ENCODE peak calls at places on chromosomes 7 and 10, in eight cellular contexts. One of them, this sample, is unnamed. For H3K36me3, the result is how much of the 10 kb centered on the place peaks cover.

GRCh38 chr7:44288811-44289340 is 36.5 kb downstream of the CAMK2B start:
- DNase-seq in aorta: peak
- DNase-seq in kidney epithelial cell: no peak
- DNase-seq in OCI-LY7: no peak
- DNase-seq in left ventricle myocardium inferior: peak
- DNase-seq in hepatocyte: no peak
- DNase-seq in PC-3: no peak
- DNase-seq in ovary: peak
- DNase-seq in this sample: peak

GRCh38 chr7:132004528-132004927 is 448.1 kb upstream of the PODXL start:
- DNase-seq in kidney epithelial cell: no peak
- DNase-seq in PC-3: no peak
- DNase-seq in OCI-LY7: no peak
- DNase-seq in hepatocyte: peak
- DNase-seq in aorta: no peak
- DNase-seq in left ventricle myocardium inferior: peak
- DNase-seq in ovary: no peak
- DNase-seq in this sample: no peak

GRCh38 chr7:29892231-29892630 is 85.9 kb downstream of the WIPF3 start:
- DNase-seq in ovary: no peak
- DNase-seq in PC-3: no peak
- DNase-seq in kidney epithelial cell: no peak
- DNase-seq in left ventricle myocardium inferior: no peak
- DNase-seq in aorta: no peak
- DNase-seq in OCI-LY7: no peak
- DNase-seq in hepatocyte: no peak
- DNase-seq in this sample: no peak

GRCh38 chr7:157309990-157310668 is 26.7 kb upstream of the DNAJB6 start:
- DNase-seq in aorta: no peak
- DNase-seq in ovary: no peak
- DNase-seq in left ventricle myocardium inferior: no peak
- DNase-seq in kidney epithelial cell: peak
- DNase-seq in OCI-LY7: no peak
- DNase-seq in hepatocyte: no peak
- DNase-seq in PC-3: peak
- DNase-seq in this sample: peak

GRCh38 chr7:77184990-77185389 is 14.6 kb downstream of the FGL2 start:
- DNase-seq in hepatocyte: no peak
- DNase-seq in left ventricle myocardium inferior: no peak
- DNase-seq in PC-3: no peak
- DNase-seq in OCI-LY7: no peak
- DNase-seq in aorta: no peak
- DNase-seq in kidney epithelial cell: no peak
- DNase-seq in ovary: no peak
- DNase-seq in this sample: no peak

GRCh38 chr7:27225005-27225934 is 17.3 kb upstream of the EVX1 start:
- DNase-seq in left ventricle myocardium inferior: no peak
- DNase-seq in kidney epithelial cell: no peak
- DNase-seq in hepatocyte: no peak
- DNase-seq in aorta: no peak
- DNase-seq in OCI-LY7: no peak
- DNase-seq in ovary: no peak
- DNase-seq in PC-3: no peak
- DNase-seq in this sample: peak

GRCh38 chr10:86671419-86671818 is 3.1 kb downstream of the LDB3 start:
- DNase-seq in kidney epithelial cell: no peak
- DNase-seq in PC-3: peak
- DNase-seq in hepatocyte: no peak
- DNase-seq in left ventricle myocardium inferior: no peak
- DNase-seq in aorta: no peak
- DNase-seq in OCI-LY7: no peak
- DNase-seq in ovary: no peak
- DNase-seq in this sample: no peak

GRCh38 chr10:71516890-71517289 is 120.2 kb downstream of the CDH23 start:
- DNase-seq in ovary: no peak
- DNase-seq in PC-3: no peak
- DNase-seq in hepatocyte: no peak
- DNase-seq in kidney epithelial cell: no peak
- DNase-seq in aorta: no peak
- DNase-seq in OCI-LY7: no peak
- DNase-seq in left ventricle myocardium inferior: no peak
- DNase-seq in this sample: no peak

GRCh38 chr10:126504051-126504760 is 115.9 kb upstream of the ADAM12 start:
- DNase-seq in left ventricle myocardium inferior: peak
- DNase-seq in OCI-LY7: peak
- DNase-seq in hepatocyte: peak
- DNase-seq in ovary: peak
- DNase-seq in kidney epithelial cell: no peak
- DNase-seq in aorta: no peak
- DNase-seq in PC-3: peak
- DNase-seq in this sample: peak

GRCh38 chr10:96257944-96258343 is 13.4 kb downstream of the BLNK start:
- DNase-seq in kidney epithelial cell: no peak
- DNase-seq in OCI-LY7: no peak
- DNase-seq in aorta: peak
- DNase-seq in PC-3: no peak
- DNase-seq in hepatocyte: no peak
- DNase-seq in left ventricle myocardium inferior: no peak
- DNase-seq in ovary: no peak
- DNase-seq in this sample: no peak

GRCh38 chr7:114663502-114663901 is 248.9 kb downstream of the FOXP2 start:
- DNase-seq in OCI-LY7: peak
- DNase-seq in ovary: no peak
- DNase-seq in kidney epithelial cell: no peak
- DNase-seq in hepatocyte: peak
- DNase-seq in left ventricle myocardium inferior: no peak
- DNase-seq in aorta: no peak
- DNase-seq in PC-3: peak
- DNase-seq in this sample: no peak

GRCh38 chr7:70696139-70696782 is 435.7 kb upstream of the GALNT17 start:
- DNase-seq in aorta: no peak
- DNase-seq in kidney epithelial cell: no peak
- DNase-seq in left ventricle myocardium inferior: no peak
- DNase-seq in OCI-LY7: peak
- DNase-seq in ovary: no peak
- DNase-seq in hepatocyte: no peak
- DNase-seq in PC-3: no peak
- DNase-seq in this sample: no peak

GRCh38 chr10:50512214-50512595 is 111.6 kb downstream of the SGMS1 start:
- DNase-seq in ovary: no peak
- DNase-seq in left ventricle myocardium inferior: no peak
- DNase-seq in hepatocyte: no peak
- DNase-seq in aorta: no peak
- DNase-seq in PC-3: no peak
- DNase-seq in OCI-LY7: no peak
- DNase-seq in kidney epithelial cell: no peak
- DNase-seq in this sample: no peak

GRCh38 chr7:4383584-4383983 is 298.5 kb upstream of the FOXK1 start:
- DNase-seq in aorta: no peak
- DNase-seq in hepatocyte: no peak
- DNase-seq in PC-3: no peak
- DNase-seq in OCI-LY7: no peak
- DNase-seq in ovary: no peak
- DNase-seq in kidney epithelial cell: no peak
- DNase-seq in left ventricle myocardium inferior: no peak
- DNase-seq in this sample: no peak

GRCh38 chr10:68348265-68348741 is 15.6 kb upstream of the PBLD start:
- DNase-seq in aorta: no peak
- DNase-seq in left ventricle myocardium inferior: no peak
- DNase-seq in PC-3: peak
- DNase-seq in ovary: no peak
- DNase-seq in kidney epithelial cell: no peak
- DNase-seq in hepatocyte: peak
- DNase-seq in OCI-LY7: peak
- DNase-seq in this sample: peak

GRCh38 chr7:100745184-100745583 is 11.8 kb downstream of the ZAN start:
- DNase-seq in left ventricle myocardium inferior: peak
- DNase-seq in kidney epithelial cell: no peak
- DNase-seq in hepatocyte: no peak
- DNase-seq in OCI-LY7: no peak
- DNase-seq in ovary: peak
- DNase-seq in aorta: no peak
- DNase-seq in PC-3: no peak
- DNase-seq in this sample: peak

GRCh38 chr7:132453825-132454224 is 122.4 kb downstream of the PLXNA4 start:
- DNase-seq in kidney epithelial cell: no peak
- DNase-seq in left ventricle myocardium inferior: no peak
- DNase-seq in aorta: no peak
- DNase-seq in PC-3: no peak
- DNase-seq in hepatocyte: no peak
- DNase-seq in OCI-LY7: no peak
- DNase-seq in ovary: no peak
- DNase-seq in this sample: no peak

GRCh38 chr7:83739527-83739926 is 90.6 kb upstream of the SEMA3E start:
- DNase-seq in aorta: no peak
- DNase-seq in PC-3: no peak
- DNase-seq in hepatocyte: no peak
- DNase-seq in kidney epithelial cell: no peak
- DNase-seq in left ventricle myocardium inferior: no peak
- DNase-seq in OCI-LY7: no peak
- DNase-seq in ovary: no peak
- DNase-seq in this sample: no peak

GRCh38 chr10:46236941-46237681 is 49.7 kb upstream of the ANTXRL start:
- DNase-seq in left ventricle myocardium inferior: no peak
- DNase-seq in OCI-LY7: no peak
- DNase-seq in ovary: no peak
- DNase-seq in PC-3: no peak
- DNase-seq in aorta: peak
- DNase-seq in hepatocyte: no peak
- DNase-seq in kidney epithelial cell: no peak
- DNase-seq in this sample: no peak

DNA sequence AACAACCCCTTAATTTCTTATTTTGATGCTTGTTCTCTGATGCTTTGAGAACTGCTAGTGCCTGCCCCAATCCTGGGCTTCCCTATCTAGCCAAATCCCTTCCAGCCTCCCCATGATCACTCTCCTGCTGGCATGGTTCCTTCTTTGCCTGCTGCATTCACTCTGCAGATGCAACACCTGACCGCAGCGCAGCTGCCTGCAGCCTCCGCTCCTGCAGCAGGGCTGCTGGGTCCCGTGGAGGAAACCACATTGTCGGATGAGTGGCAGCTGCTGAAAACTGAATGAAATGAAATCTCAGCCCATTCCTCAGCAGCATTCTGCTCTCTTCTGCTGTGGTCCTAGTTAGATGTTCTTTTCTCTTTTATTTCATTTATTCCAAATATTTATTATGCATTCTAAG is 320.3 kb downstream of the CCDC3 start:
- DNase-seq in aorta: no peak
- DNase-seq in OCI-LY7: no peak
- DNase-seq in PC-3: no peak
- DNase-seq in kidney epithelial cell: no peak
- DNase-seq in ovary: no peak
- DNase-seq in hepatocyte: no peak
- DNase-seq in left ventricle myocardium inferior: no peak
- DNase-seq in this sample: no peak
- H3K36me3 ChIP-seq in aorta: under half
- H3K36me3 ChIP-seq in OCI-LY7: under half
- H3K36me3 ChIP-seq in PC-3: under half
- H3K36me3 ChIP-seq in kidney epithelial cell: under half
- H3K36me3 ChIP-seq in ovary: under half
- H3K36me3 ChIP-seq in hepatocyte: under half
- H3K36me3 ChIP-seq in left ventricle myocardium inferior: under half
- H3K36me3 ChIP-seq in this sample: under half

DNA sequence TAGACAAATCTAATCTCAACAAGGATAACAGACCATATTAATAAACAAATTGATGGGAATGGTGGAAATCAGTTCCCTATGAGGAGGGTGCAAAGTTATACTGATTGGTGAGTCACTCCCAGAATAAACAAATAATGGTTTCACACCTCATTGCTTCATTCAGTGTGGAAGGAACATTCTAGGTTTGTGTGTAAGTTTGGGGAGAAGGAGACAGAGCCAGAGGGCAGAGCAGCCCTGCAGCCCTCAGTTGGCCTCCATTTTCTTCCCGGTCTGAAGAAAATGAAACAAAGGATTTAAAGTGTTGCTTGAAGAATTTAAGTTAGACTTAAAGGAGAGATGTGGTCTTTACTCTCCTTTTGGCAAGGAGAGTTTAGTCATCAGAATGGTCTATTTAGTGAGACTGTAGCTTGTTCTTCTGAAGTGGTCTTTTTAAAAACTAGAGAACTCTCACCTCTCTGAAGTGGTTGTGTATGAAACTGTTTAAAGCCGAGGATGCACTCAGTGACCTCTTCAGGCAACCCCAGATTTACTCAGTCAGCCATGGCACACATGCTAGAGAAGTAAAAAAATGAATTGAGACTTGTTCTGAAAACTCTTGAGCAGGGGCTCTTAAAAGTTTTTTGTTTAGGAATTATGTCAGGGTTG is 27.2 kb downstream of the IKZF1 start:
- DNase-seq in aorta: no peak
- DNase-seq in ovary: no peak
- DNase-seq in OCI-LY7: peak
- DNase-seq in left ventricle myocardium inferior: no peak
- DNase-seq in hepatocyte: no peak
- DNase-seq in kidney epithelial cell: peak
- DNase-seq in PC-3: no peak
- DNase-seq in this sample: no peak
- H3K4me3 ChIP-seq in aorta: no peak
- H3K4me3 ChIP-seq in ovary: no peak
- H3K4me3 ChIP-seq in OCI-LY7: peak
- H3K4me3 ChIP-seq in left ventricle myocardium inferior: no peak
- H3K4me3 ChIP-seq in hepatocyte: no peak
- H3K4me3 ChIP-seq in kidney epithelial cell: no peak
- H3K4me3 ChIP-seq in PC-3: no peak
- H3K4me3 ChIP-seq in this sample: no peak

GRCh38 chr10:11223081-11223480 is 205.4 kb downstream of the CELF2 start:
- DNase-seq in kidney epithelial cell: no peak
- DNase-seq in left ventricle myocardium inferior: no peak
- DNase-seq in OCI-LY7: no peak
- DNase-seq in aorta: no peak
- DNase-seq in ovary: no peak
- DNase-seq in PC-3: no peak
- DNase-seq in hepatocyte: no peak
- DNase-seq in this sample: no peak
- H3K36me3 ChIP-seq in kidney epithelial cell: under half
- H3K36me3 ChIP-seq in left ventricle myocardium inferior: under half
- H3K36me3 ChIP-seq in OCI-LY7: under half
- H3K36me3 ChIP-seq in aorta: under half
- H3K36me3 ChIP-seq in ovary: under half
- H3K36me3 ChIP-seq in PC-3: under half
- H3K36me3 ChIP-seq in hepatocyte: under half
- H3K36me3 ChIP-seq in this sample: under half

DNA sequence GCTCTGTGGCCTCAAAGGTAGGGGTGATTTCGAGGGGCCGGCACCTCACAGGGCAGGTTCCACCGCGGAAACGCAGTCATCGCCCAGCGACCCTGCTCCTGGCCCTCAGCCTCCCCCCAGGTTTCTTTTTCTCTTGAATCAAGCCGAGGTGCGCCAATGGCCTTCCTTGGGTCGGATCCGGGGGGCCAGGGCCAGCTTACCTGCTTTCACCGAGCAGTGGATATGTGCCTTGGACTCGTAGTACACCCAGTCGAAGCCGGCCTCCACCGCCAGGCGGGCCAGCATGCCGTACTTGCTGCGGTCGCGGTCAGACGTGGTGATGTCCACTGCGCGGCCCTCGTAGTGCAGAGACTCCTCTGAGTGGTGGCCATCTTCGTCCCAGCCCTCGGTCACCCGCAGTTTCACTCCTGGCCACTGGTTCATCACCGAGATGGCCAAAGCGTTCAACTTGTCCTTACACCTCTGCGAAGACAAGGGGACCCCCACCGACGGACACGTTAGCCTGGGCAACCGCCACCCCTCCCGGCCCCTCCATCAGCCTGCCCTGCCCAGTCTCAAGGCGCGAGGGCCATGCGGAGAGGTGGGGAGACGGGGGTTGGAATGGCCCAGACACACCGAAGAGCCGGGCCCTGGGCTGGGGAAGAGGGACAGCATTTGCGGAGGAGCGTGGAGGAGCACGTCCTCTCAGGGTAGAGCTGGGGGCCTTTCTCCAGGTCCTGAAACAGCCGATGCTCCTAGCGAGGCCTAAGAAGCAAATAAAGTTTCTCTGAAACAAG is 6.0 kb downstream of the SHH start:
- DNase-seq in kidney epithelial cell: no peak
- DNase-seq in left ventricle myocardium inferior: no peak
- DNase-seq in OCI-LY7: no peak
- DNase-seq in aorta: no peak
- DNase-seq in PC-3: no peak
- DNase-seq in ovary: no peak
- DNase-seq in hepatocyte: no peak
- DNase-seq in this sample: peak
- H3K4me3 ChIP-seq in kidney epithelial cell: no peak
- H3K4me3 ChIP-seq in left ventricle myocardium inferior: peak
- H3K4me3 ChIP-seq in OCI-LY7: no peak
- H3K4me3 ChIP-seq in aorta: no peak
- H3K4me3 ChIP-seq in PC-3: no peak
- H3K4me3 ChIP-seq in ovary: no peak
- H3K4me3 ChIP-seq in hepatocyte: no peak
- H3K4me3 ChIP-seq in this sample: peak

This sample was measured in H7.